ENCODE peak calls at places on chromosomes 12 and 14, in four cellular contexts. One of them, this sample, is unnamed.

GRCh38 chr14:67987596-67987995 is 168.0 kb downstream of the RAD51B start:
- DNase-seq in left ventricle myocardium superior: no peak
- DNase-seq in CD8-positive, alpha-beta T cell: no peak
- DNase-seq in astrocyte of the cerebellum: peak
- DNase-seq in this sample: no peak

GRCh38 chr14:57293851-57294837 is 25.4 kb downstream of the AP5M1 start:
- DNase-seq in left ventricle myocardium superior: no peak
- DNase-seq in CD8-positive, alpha-beta T cell: no peak
- DNase-seq in astrocyte of the cerebellum: peak
- DNase-seq in this sample: no peak

GRCh38 chr14:70601162-70601561 is 707 bp upstream of the MED6 start:
- DNase-seq in left ventricle myocardium superior: no peak
- DNase-seq in CD8-positive, alpha-beta T cell: no peak
- DNase-seq in astrocyte of the cerebellum: no peak
- DNase-seq in this sample: no peak

GRCh38 chr14:96206461-96206860 is 1.8 kb downstream of the BDKRB2 start:
- DNase-seq in left ventricle myocardium superior: no peak
- DNase-seq in CD8-positive, alpha-beta T cell: no peak
- DNase-seq in astrocyte of the cerebellum: no peak
- DNase-seq in this sample: peak

GRCh38 chr12:91551242-91551641 is 368.6 kb upstream of the DCN start:
- DNase-seq in left ventricle myocardium superior: no peak
- DNase-seq in CD8-positive, alpha-beta T cell: no peak
- DNase-seq in astrocyte of the cerebellum: no peak
- DNase-seq in this sample: no peak

GRCh38 chr12:85697003-85697402 is 139.2 kb downstream of the RASSF9 start:
- DNase-seq in left ventricle myocardium superior: no peak
- DNase-seq in CD8-positive, alpha-beta T cell: no peak
- DNase-seq in astrocyte of the cerebellum: no peak
- DNase-seq in this sample: no peak

GRCh38 chr12:82896286-82896685 is 209.6 kb downstream of the TMTC2 start:
- DNase-seq in left ventricle myocardium superior: no peak
- DNase-seq in CD8-positive, alpha-beta T cell: no peak
- DNase-seq in astrocyte of the cerebellum: no peak
- DNase-seq in this sample: no peak

GRCh38 chr14:105945891-105946290 is 419.5 kb downstream of the TMEM121 start:
- DNase-seq in left ventricle myocardium superior: no peak
- DNase-seq in CD8-positive, alpha-beta T cell: no peak
- DNase-seq in astrocyte of the cerebellum: no peak
- DNase-seq in this sample: no peak

GRCh38 chr12:1639538-1639937 is 10.5 kb downstream of the WNT5B start:
- DNase-seq in left ventricle myocardium superior: no peak
- DNase-seq in CD8-positive, alpha-beta T cell: no peak
- DNase-seq in astrocyte of the cerebellum: no peak
- DNase-seq in this sample: no peak

GRCh38 chr14:25431211-25432076 is 381.5 kb upstream of the STXBP6 start:
- DNase-seq in left ventricle myocardium superior: no peak
- DNase-seq in CD8-positive, alpha-beta T cell: no peak
- DNase-seq in astrocyte of the cerebellum: no peak
- DNase-seq in this sample: no peak

GRCh38 chr14:84708865-84709264 is 821.1 kb upstream of the FLRT2 start:
- DNase-seq in left ventricle myocardium superior: no peak
- DNase-seq in CD8-positive, alpha-beta T cell: no peak
- DNase-seq in astrocyte of the cerebellum: no peak
- DNase-seq in this sample: no peak

GRCh38 chr12:22321018-22321605 is 13.4 kb downstream of the ST8SIA1 start:
- DNase-seq in left ventricle myocardium superior: no peak
- DNase-seq in CD8-positive, alpha-beta T cell: no peak
- DNase-seq in astrocyte of the cerebellum: no peak
- DNase-seq in this sample: no peak

GRCh38 chr12:67592228-67593011 is 56.1 kb upstream of the DYRK2 start:
- DNase-seq in left ventricle myocardium superior: no peak
- DNase-seq in CD8-positive, alpha-beta T cell: no peak
- DNase-seq in astrocyte of the cerebellum: peak
- DNase-seq in this sample: no peak

GRCh38 chr12:101642115-101643067 is 47.6 kb downstream of the MYBPC1 start:
- DNase-seq in left ventricle myocardium superior: peak
- DNase-seq in CD8-positive, alpha-beta T cell: no peak
- DNase-seq in astrocyte of the cerebellum: no peak
- DNase-seq in this sample: peak

GRCh38 chr14:37330910-37331309 is 133.2 kb downstream of the MIPOL1 start:
- DNase-seq in left ventricle myocardium superior: no peak
- DNase-seq in CD8-positive, alpha-beta T cell: no peak
- DNase-seq in astrocyte of the cerebellum: no peak
- DNase-seq in this sample: no peak

GRCh38 chr14:63672417-63673180 is 30.9 kb upstream of the WDR89 start:
- DNase-seq in left ventricle myocardium superior: no peak
- DNase-seq in CD8-positive, alpha-beta T cell: no peak
- DNase-seq in astrocyte of the cerebellum: peak
- DNase-seq in this sample: no peak

GRCh38 chr12:117533687-117534086 is 172.3 kb upstream of the NOS1 start:
- DNase-seq in left ventricle myocardium superior: no peak
- DNase-seq in CD8-positive, alpha-beta T cell: no peak
- DNase-seq in astrocyte of the cerebellum: no peak
- DNase-seq in this sample: no peak

GRCh38 chr14:102625564-102626296 is 33.3 kb downstream of the RCOR1 start:
- DNase-seq in left ventricle myocardium superior: no peak
- DNase-seq in CD8-positive, alpha-beta T cell: no peak
- DNase-seq in astrocyte of the cerebellum: no peak
- DNase-seq in this sample: no peak

GRCh38 chr12:62533087-62533754 is 66.6 kb downstream of the MON2 start:
- DNase-seq in left ventricle myocardium superior: no peak
- DNase-seq in CD8-positive, alpha-beta T cell: no peak
- DNase-seq in astrocyte of the cerebellum: no peak
- DNase-seq in this sample: no peak

GRCh38 chr14:101945171-101945570 is 19.2 kb upstream of the DYNC1H1 start:
- DNase-seq in left ventricle myocardium superior: no peak
- DNase-seq in CD8-positive, alpha-beta T cell: no peak
- DNase-seq in astrocyte of the cerebellum: no peak
- DNase-seq in this sample: no peak

GRCh38 chr14:91317381-91318313 is 73.1 kb upstream of the GPR68 start:
- DNase-seq in left ventricle myocardium superior: peak
- DNase-seq in CD8-positive, alpha-beta T cell: peak
- DNase-seq in astrocyte of the cerebellum: no peak
- DNase-seq in this sample: peak

GRCh38 chr12:112987561-112987960 is 9.2 kb downstream of the OAS2 start:
- DNase-seq in left ventricle myocardium superior: no peak
- DNase-seq in CD8-positive, alpha-beta T cell: no peak
- DNase-seq in astrocyte of the cerebellum: no peak
- DNase-seq in this sample: no peak

GRCh38 chr14:50095895-50096294 is 20.5 kb downstream of the VCPKMT start:
- DNase-seq in left ventricle myocardium superior: no peak
- DNase-seq in CD8-positive, alpha-beta T cell: no peak
- DNase-seq in astrocyte of the cerebellum: no peak
- DNase-seq in this sample: no peak

GRCh38 chr12:108306014-108306501 is 33.1 kb downstream of the CMKLR1 start:
- DNase-seq in left ventricle myocardium superior: no peak
- DNase-seq in CD8-positive, alpha-beta T cell: no peak
- DNase-seq in astrocyte of the cerebellum: peak
- DNase-seq in this sample: peak

GRCh38 chr12:6112004-6112403 is 12.5 kb downstream of the VWF start:
- DNase-seq in left ventricle myocardium superior: no peak
- DNase-seq in CD8-positive, alpha-beta T cell: no peak
- DNase-seq in astrocyte of the cerebellum: no peak
- DNase-seq in this sample: no peak

GRCh38 chr12:43988838-43989560 is 153.1 kb downstream of the TMEM117 start:
- DNase-seq in left ventricle myocardium superior: no peak
- DNase-seq in CD8-positive, alpha-beta T cell: no peak
- DNase-seq in astrocyte of the cerebellum: no peak
- DNase-seq in this sample: no peak

GRCh38 chr14:100303179-100303578 is 3.1 kb downstream of the SLC25A29 start:
- DNase-seq in left ventricle myocardium superior: peak
- DNase-seq in CD8-positive, alpha-beta T cell: no peak
- DNase-seq in astrocyte of the cerebellum: no peak
- DNase-seq in this sample: no peak

GRCh38 chr14:80208426-80208950 is 2.8 kb downstream of the DIO2 start:
- DNase-seq in left ventricle myocardium superior: no peak
- DNase-seq in CD8-positive, alpha-beta T cell: no peak
- DNase-seq in astrocyte of the cerebellum: no peak
- DNase-seq in this sample: no peak

GRCh38 chr14:73242274-73242960 is 5.1 kb downstream of the PAPLN start:
- DNase-seq in left ventricle myocardium superior: peak
- DNase-seq in CD8-positive, alpha-beta T cell: no peak
- DNase-seq in astrocyte of the cerebellum: no peak
- DNase-seq in this sample: no peak

GRCh38 chr14:42980419-42980818 is 1373.7 kb downstream of the LRFN5 start:
- DNase-seq in left ventricle myocardium superior: no peak
- DNase-seq in CD8-positive, alpha-beta T cell: no peak
- DNase-seq in astrocyte of the cerebellum: no peak
- DNase-seq in this sample: no peak

GRCh38 chr14:58430156-58430555 is 2.6 kb downstream of the KIAA0586 start:
- DNase-seq in left ventricle myocardium superior: no peak
- DNase-seq in CD8-positive, alpha-beta T cell: no peak
- DNase-seq in astrocyte of the cerebellum: no peak
- DNase-seq in this sample: no peak

GRCh38 chr12:25615119-25615518 is 62.0 kb upstream of the LMNTD1 start:
- DNase-seq in left ventricle myocardium superior: no peak
- DNase-seq in CD8-positive, alpha-beta T cell: no peak
- DNase-seq in astrocyte of the cerebellum: peak
- DNase-seq in this sample: no peak

GRCh38 chr14:98008381-98009113 is 1211.4 kb downstream of the VRK1 start:
- DNase-seq in left ventricle myocardium superior: no peak
- DNase-seq in CD8-positive, alpha-beta T cell: no peak
- DNase-seq in astrocyte of the cerebellum: no peak
- DNase-seq in this sample: no peak

GRCh38 chr12:71392521-71393145 is 47.0 kb upstream of the LGR5 start:
- DNase-seq in left ventricle myocardium superior: no peak
- DNase-seq in CD8-positive, alpha-beta T cell: no peak
- DNase-seq in astrocyte of the cerebellum: peak
- DNase-seq in this sample: no peak

GRCh38 chr12:8544295-8544694 is 3.6 kb upstream of the CLEC4E start:
- DNase-seq in left ventricle myocardium superior: peak
- DNase-seq in CD8-positive, alpha-beta T cell: peak
- DNase-seq in astrocyte of the cerebellum: peak
- DNase-seq in this sample: no peak

GRCh38 chr12:128259556-128260070 is 7.4 kb upstream of the TMEM132C start:
- DNase-seq in left ventricle myocardium superior: peak
- DNase-seq in CD8-positive, alpha-beta T cell: no peak
- DNase-seq in astrocyte of the cerebellum: no peak
- DNase-seq in this sample: no peak

GRCh38 chr14:63926641-63927040 is 73.8 kb downstream of the SYNE2 start:
- DNase-seq in left ventricle myocardium superior: no peak
- DNase-seq in CD8-positive, alpha-beta T cell: no peak
- DNase-seq in astrocyte of the cerebellum: no peak
- DNase-seq in this sample: no peak

GRCh38 chr12:103198499-103198898 is 241.0 kb downstream of the ASCL1 start:
- DNase-seq in left ventricle myocardium superior: no peak
- DNase-seq in CD8-positive, alpha-beta T cell: no peak
- DNase-seq in astrocyte of the cerebellum: no peak
- DNase-seq in this sample: no peak

This sample was measured in kidney.